ENCODE peak calls at places on chromosomes 11 and 22, in five cellular contexts. E is HT1080, K is globus pallidus, J is NCI-H1092 treated with DMSO at 0.1 percent for 48 hours, N is HEK293T. Q is an unnamed sample.

GRCh38 chr11:103681855-103682254 is 354.6 kb upstream of the DDI1 start:
- DNase-seq in E (no peak), K (no peak), J (no peak), N (no peak), Q (no peak)

GRCh38 chr11:95132956-95133355 is 43.3 kb downstream of the ENDOD1 start:
- DNase-seq in E (peak), K (no peak), J (no peak), N (no peak), Q (no peak)

GRCh38 chr11:9758676-9759518 is 95.0 kb downstream of the SWAP70 start:
- DNase-seq in E (peak), K (peak), J (peak), N (peak), Q (peak)

GRCh38 chr11:71397328-71397860 is 50.8 kb downstream of the DHCR7 start:
- DNase-seq in E (no peak), K (no peak), J (peak), N (no peak), Q (no peak)

GRCh38 chr11:1160231-1161101 is 2.7 kb downstream of the MUC5AC start:
- DNase-seq in E (no peak), K (no peak), J (no peak), N (no peak), Q (no peak)

GRCh38 chr11:76456571-76456970 is 11.8 kb downstream of the EMSY start:
- DNase-seq in E (no peak), K (no peak), J (no peak), N (no peak), Q (no peak)

GRCh38 chr11:124442847-124443246 is 2.6 kb downstream of the OR8B8 start:
- DNase-seq in E (no peak), K (no peak), J (no peak), N (no peak), Q (no peak)

GRCh38 chr11:102172127-102172848 is 62.0 kb downstream of the YAP1 start:
- DNase-seq in E (peak), K (no peak), J (no peak), N (no peak), Q (no peak)

GRCh38 chr11:121661796-121662508 is 209.2 kb upstream of the SORL1-AS1 start:
- DNase-seq in E (peak), K (no peak), J (peak), N (no peak), Q (no peak)

GRCh38 chr22:22943521-22944267 is 56.1 kb downstream of the IGLL5 start:
- DNase-seq in E (no peak), K (no peak), J (no peak), N (no peak), Q (no peak)

GRCh38 chr11:75563978-75564552 is 2.0 kb downstream of the SERPINH1 start:
- DNase-seq in E (peak), K (no peak), J (no peak), N (peak), Q (no peak)

GRCh38 chr22:31556627-31557203 is 60.4 kb downstream of the SFI1 start:
- DNase-seq in E (peak), K (peak), J (peak), N (peak), Q (peak)

GRCh38 chr22:27988704-27989103 is 69.6 kb upstream of the PITPNB start:
- DNase-seq in E (no peak), K (no peak), J (no peak), N (no peak), Q (no peak)

GRCh38 chr11:61369372-61370348 is 7.5 kb downstream of the TMEM138 start:
- DNase-seq in E (no peak), K (no peak), J (no peak), N (no peak), Q (peak)